ENCODE peak calls at places on chromosome 13, in eight cellular contexts. S is sigmoid colon, E is GM12878, C is transverse colon, I is GM12891, U is esophagus muscularis mucosa, Z is breast epithelium, K is H1. Y is an unnamed sample.

GRCh38 chr13:29679357-29680050 is 84.0 kb upstream of the SLC7A1 start:
- DNase-seq in S (no peak), E (no peak), C (peak; percentile 38), I (no peak), U (no peak), Z (no peak), K (no peak), Y (no peak)

GRCh38 chr13:20525144-20525600 is 485 bp downstream of the CRYL1 start:
- DNase-seq in S (peak; percentile 71), E (no peak), C (peak; percentile 57), I (no peak), U (no peak), Z (no peak), K (peak; percentile 77), Y (peak; percentile 44)

GRCh38 chr13:107865643-107866006 is 349.7 kb downstream of the LIG4 start:
- DNase-seq in S (no peak), E (no peak), C (no peak), I (no peak), U (no peak), Z (no peak), K (no peak), Y (no peak)

GRCh38 chr13:36385471-36385870 is 39.3 kb upstream of the SPART start:
- DNase-seq in S (no peak), E (no peak), C (no peak), I (no peak), U (no peak), Z (no peak), K (no peak), Y (no peak)

GRCh38 chr13:44155422-44156293 is 218.0 kb upstream of the SERP2 start:
- DNase-seq in S (peak; percentile 93), E (no peak), C (peak; percentile 73), I (no peak), U (peak; percentile 89), Z (peak; percentile 45), K (no peak), Y (peak; percentile 70)

GRCh38 chr13:75458696-75459422 is 23.1 kb downstream of the TBC1D4 start:
- DNase-seq in S (no peak), E (peak; percentile 49), C (peak; percentile 71), I (peak; percentile 25), U (no peak), Z (peak; percentile 85), K (no peak), Y (peak; percentile 73)

GRCh38 chr13:33583398-33583797 is 234.6 kb upstream of the RFC3 start:
- DNase-seq in S (no peak), E (no peak), C (no peak), I (no peak), U (no peak), Z (no peak), K (no peak), Y (no peak)

GRCh38 chr13:111046590-111047141 is 68.4 kb upstream of the ARHGEF7 start:
- DNase-seq in S (no peak), E (peak; percentile 36), C (no peak), I (no peak), U (peak; percentile 90), Z (no peak), K (no peak), Y (no peak)

GRCh38 chr13:109200556-109200955 is 571.1 kb downstream of the MYO16 start:
- DNase-seq in S (no peak), E (no peak), C (no peak), I (no peak), U (no peak), Z (no peak), K (no peak), Y (no peak)

GRCh38 chr13:48776396-48776795 is 122.7 kb downstream of the CYSLTR2 start:
- DNase-seq in S (no peak), E (no peak), C (no peak), I (no peak), U (no peak), Z (no peak), K (no peak), Y (no peak)

GRCh38 chr13:29817604-29818378 is 32.6 kb downstream of the UBL3 start:
- DNase-seq in S (no peak), E (peak; percentile 69), C (no peak), I (no peak), U (no peak), Z (no peak), K (no peak), Y (no peak)

GRCh38 chr13:28046981-28047380 is 53.4 kb downstream of the FLT3 start:
- DNase-seq in S (no peak), E (no peak), C (no peak), I (no peak), U (no peak), Z (no peak), K (no peak), Y (no peak)

GRCh38 chr13:106566682-106567420 is 1.1 kb downstream of the ARGLU1 start:
- DNase-seq in S (peak; percentile 75), E (no peak), C (peak; percentile 69), I (peak; percentile 50), U (peak; percentile 95), Z (peak; percentile 45), K (no peak), Y (peak; percentile 76)

GRCh38 chr13:106570354-106570822 is 2.5 kb upstream of the ARGLU1 start:
- DNase-seq in S (peak; percentile 67), E (no peak), C (peak; percentile 46), I (no peak), U (no peak), Z (peak; percentile 88), K (peak; percentile 69), Y (peak; percentile 20)

GRCh38 chr13:106567421-106568224 is at the start of gene ARGLU1:
- DNase-seq in S (peak; percentile 95), E (peak; percentile 64), C (peak; percentile 96), I (peak; percentile 62), U (peak; percentile 97), Z (peak; percentile 85), K (peak; percentile 98), Y (peak; percentile 92)

GRCh38 chr13:106569233-106570095 is 1.5 kb upstream of the ARGLU1 start:
- DNase-seq in S (no peak), E (no peak), C (no peak), I (no peak), U (no peak), Z (no peak), K (no peak), Y (no peak)

DNA sequence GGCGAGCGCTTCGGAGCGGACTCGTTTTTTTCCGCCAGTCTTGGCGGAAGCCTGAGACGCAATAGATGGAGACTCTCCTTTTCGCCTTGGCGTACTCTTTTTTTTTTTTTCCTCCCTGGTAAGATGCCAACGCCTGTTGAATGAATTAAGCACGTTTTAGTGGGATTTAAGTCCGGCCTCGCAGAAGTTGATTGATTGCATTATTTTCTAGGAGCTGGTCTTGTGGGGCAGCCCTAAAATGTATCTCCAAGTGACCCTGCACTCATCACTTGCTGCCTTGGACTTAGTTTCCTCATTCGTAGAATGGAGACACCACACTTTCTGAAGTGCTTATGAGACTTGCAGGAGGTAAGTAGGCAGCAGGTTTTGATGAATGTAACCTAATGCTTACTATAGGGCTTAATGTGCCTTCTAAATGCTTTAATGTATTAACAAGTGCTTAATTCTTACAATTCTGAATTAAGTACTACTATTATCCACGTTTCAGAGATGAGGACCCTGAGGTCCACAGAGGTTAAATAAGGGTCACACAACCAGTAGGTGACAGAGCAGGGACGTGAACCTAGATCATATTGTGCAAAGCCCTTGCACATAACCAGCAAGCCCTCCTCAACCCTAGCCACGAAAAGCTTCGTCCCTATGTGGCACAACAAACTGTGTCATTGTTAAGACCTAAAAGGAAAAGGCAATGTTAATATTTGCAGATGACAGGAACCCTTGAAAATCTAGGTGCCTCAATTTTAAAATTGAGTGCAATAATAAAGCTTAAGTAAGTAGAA is 477 bp upstream of the ARGLU1 start:
- DNase-seq in S (no peak), E (no peak), C (no peak), I (no peak), U (no peak), Z (no peak), K (no peak), Y (no peak)
- TF ChIP-seq POLR2A in S (no peak), E (no peak), C (no peak), I (no peak), U (no peak), Z (no peak), K (no peak), Y (no peak)

GRCh38 chr13:42312817-42313431 is 41.0 kb downstream of the AKAP11 start:
- DNase-seq in S (no peak), E (no peak), C (no peak), I (no peak), U (no peak), Z (no peak), K (no peak), Y (no peak)
- TF ChIP-seq POLR2AphosphoS5 in S (no peak), E (no peak), C (no peak), I (no peak), U (no peak), Z (no peak), K (no peak), Y (no peak)

GRCh38 chr13:99200433-99201167 is at the start of gene UBAC2:
- DNase-seq in S (peak; percentile 97), E (peak; percentile 89), C (peak; percentile 97), I (peak; percentile 96), U (peak; percentile 95), Z (peak; percentile 92), K (peak; percentile 96), Y (peak; percentile 95)
- TF ChIP-seq POLR2A in S (peak; percentile 87), E (peak; percentile 100), C (peak; percentile 97), I (peak; percentile 99), U (peak; percentile 86), Z (peak; percentile 94), K (peak; percentile 99), Y (peak; percentile 98)

GRCh38 chr13:41005709-41006108 is 13.4 kb downstream of the ELF1 start:
- DNase-seq in S (no peak), E (no peak), C (no peak), I (no peak), U (no peak), Z (no peak), K (no peak), Y (no peak)

GRCh38 chr13:41006296-41006695 is 12.8 kb downstream of the ELF1 start:
- DNase-seq in S (no peak), E (no peak), C (no peak), I (no peak), U (no peak), Z (no peak), K (no peak), Y (no peak)

GRCh38 chr13:41007359-41008118 is 11.6 kb downstream of the ELF1 start:
- DNase-seq in S (no peak), E (no peak), C (no peak), I (no peak), U (no peak), Z (no peak), K (no peak), Y (no peak)

GRCh38 chr13:41006951-41007350 is 12.2 kb downstream of the ELF1 start:
- DNase-seq in S (no peak), E (no peak), C (no peak), I (no peak), U (no peak), Z (no peak), K (no peak), Y (no peak)

DNA sequence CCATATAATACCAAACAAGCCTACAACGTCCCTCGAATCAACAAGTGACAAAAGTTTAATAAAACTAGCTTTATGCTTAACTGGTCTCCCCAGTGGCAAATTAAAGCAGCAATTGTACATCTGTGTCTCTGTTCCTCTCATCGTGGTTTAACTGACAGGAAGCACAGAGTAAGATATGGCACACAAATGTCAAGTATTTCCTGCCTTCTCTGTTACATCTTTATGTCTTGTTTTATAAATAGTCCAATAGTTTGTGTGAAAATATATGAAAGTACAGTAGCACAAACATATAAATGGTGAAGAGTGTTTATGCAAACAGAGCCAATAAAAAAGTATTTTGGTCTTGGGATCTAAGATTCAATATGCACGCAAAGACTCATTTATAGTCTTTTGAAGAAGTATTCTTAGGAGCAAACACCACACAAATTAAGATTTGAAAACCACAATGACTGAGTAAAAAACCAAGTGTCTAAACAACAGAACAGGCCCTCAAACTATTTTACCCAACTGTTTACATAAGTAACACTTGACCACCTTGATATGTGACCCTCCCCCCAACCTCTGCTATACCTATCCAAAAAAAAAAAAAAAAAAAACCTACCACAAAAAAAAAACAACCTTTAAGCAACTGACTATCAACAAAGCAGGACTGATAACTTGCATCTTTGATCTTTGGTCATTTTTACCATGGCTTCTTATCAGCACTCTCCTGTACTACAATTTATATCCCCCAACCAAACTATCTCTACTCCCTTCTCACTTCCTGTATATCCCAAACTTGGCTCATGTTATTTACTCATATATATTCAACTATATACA is 14.0 kb downstream of the ELF1 start:
- DNase-seq in S (no peak), E (peak; percentile 79), C (no peak), I (no peak), U (no peak), Z (no peak), K (no peak), Y (no peak)
- TF ChIP-seq POLR2AphosphoS5 in S (no peak), E (peak; percentile 31), C (no peak), I (peak; percentile 35), U (no peak), Z (no peak), K (no peak), Y (no peak)

Y was measured in upper lobe of left lung.